ENCODE peak calls at places on chromosomes 5 and 9, in four cellular contexts. One of them, this sample, is unnamed.

GRCh38 chr9:419571-420156 is 205.0 kb downstream of the DOCK8 start:
- DNase-seq in AG10803: peak; percentile 50
- DNase-seq in choroid plexus epithelial cell: peak; percentile 33
- DNase-seq in ovary: no peak
- DNase-seq in this sample: no peak

GRCh38 chr9:130857864-130858730 is 23.0 kb downstream of the ABL1 start:
- DNase-seq in AG10803: peak; percentile 93
- DNase-seq in choroid plexus epithelial cell: peak; percentile 90
- DNase-seq in ovary: no peak
- DNase-seq in this sample: no peak

GRCh38 chr9:69798737-69799136 is 21.9 kb upstream of the CFAP95 start:
- DNase-seq in AG10803: no peak
- DNase-seq in choroid plexus epithelial cell: no peak
- DNase-seq in ovary: no peak
- DNase-seq in this sample: no peak

GRCh38 chr5:111299831-111300432 is 75.7 kb downstream of the CAMK4 start:
- DNase-seq in AG10803: no peak
- DNase-seq in choroid plexus epithelial cell: no peak
- DNase-seq in ovary: no peak
- DNase-seq in this sample: no peak

GRCh38 chr9:104263942-104264341 is 169.8 kb downstream of the SMC2 start:
- DNase-seq in AG10803: no peak
- DNase-seq in choroid plexus epithelial cell: no peak
- DNase-seq in ovary: no peak
- DNase-seq in this sample: no peak

GRCh38 chr5:96256795-96257470 is 176.1 kb downstream of the PCSK1 start:
- DNase-seq in AG10803: peak; percentile 86
- DNase-seq in choroid plexus epithelial cell: peak; percentile 79
- DNase-seq in ovary: no peak
- DNase-seq in this sample: no peak

GRCh38 chr5:165574140-165574539 is 2068.7 kb downstream of the MAT2B start:
- DNase-seq in AG10803: no peak
- DNase-seq in choroid plexus epithelial cell: no peak
- DNase-seq in ovary: no peak
- DNase-seq in this sample: no peak

GRCh38 chr5:16346380-16346779 is 119.2 kb downstream of the ZNF622 start:
- DNase-seq in AG10803: no peak
- DNase-seq in choroid plexus epithelial cell: no peak
- DNase-seq in ovary: no peak
- DNase-seq in this sample: no peak

GRCh38 chr5:96927008-96927407 is 8.9 kb upstream of the LNPEP start:
- DNase-seq in AG10803: peak; percentile 24
- DNase-seq in choroid plexus epithelial cell: peak; percentile 74
- DNase-seq in ovary: no peak
- DNase-seq in this sample: no peak

GRCh38 chr5:173327084-173327947 is 898 bp downstream of the STC2 start:
- DNase-seq in AG10803: peak; percentile 68
- DNase-seq in choroid plexus epithelial cell: peak; percentile 61
- DNase-seq in ovary: no peak
- DNase-seq in this sample: peak; percentile 51

GRCh38 chr5:138595396-138595795 is 20.2 kb upstream of the HSPA9 start:
- DNase-seq in AG10803: no peak
- DNase-seq in choroid plexus epithelial cell: peak; percentile 23
- DNase-seq in ovary: no peak
- DNase-seq in this sample: no peak

GRCh38 chr9:137031904-137032639 is at the start of gene FUT7:
- DNase-seq in AG10803: no peak
- DNase-seq in choroid plexus epithelial cell: no peak
- DNase-seq in ovary: no peak
- DNase-seq in this sample: no peak

GRCh38 chr9:9920425-9920824 is 692.4 kb downstream of the PTPRD start:
- DNase-seq in AG10803: no peak
- DNase-seq in choroid plexus epithelial cell: peak; percentile 2
- DNase-seq in ovary: no peak
- DNase-seq in this sample: no peak
- TF ChIP-seq CTCF in AG10803: no peak
- TF ChIP-seq CTCF in choroid plexus epithelial cell: no peak
- TF ChIP-seq CTCF in ovary: no peak
- TF ChIP-seq CTCF in this sample: no peak

GRCh38 chr9:21788752-21789151 is 13.7 kb upstream of the MTAP start:
- DNase-seq in AG10803: no peak
- DNase-seq in choroid plexus epithelial cell: peak; percentile 47
- DNase-seq in ovary: no peak
- DNase-seq in this sample: no peak

GRCh38 chr9:21795483-21795882 is 7.0 kb upstream of the MTAP start:
- DNase-seq in AG10803: no peak
- DNase-seq in choroid plexus epithelial cell: no peak
- DNase-seq in ovary: no peak
- DNase-seq in this sample: no peak

GRCh38 chr9:21789541-21790037 is 12.8 kb upstream of the MTAP start:
- DNase-seq in AG10803: peak; percentile 93
- DNase-seq in choroid plexus epithelial cell: peak; percentile 97
- DNase-seq in ovary: peak; percentile 26
- DNase-seq in this sample: no peak
- TF ChIP-seq CTCF in AG10803: peak; percentile 75
- TF ChIP-seq CTCF in choroid plexus epithelial cell: peak; percentile 66
- TF ChIP-seq CTCF in ovary: peak; percentile 69
- TF ChIP-seq CTCF in this sample: peak; percentile 62

DNA sequence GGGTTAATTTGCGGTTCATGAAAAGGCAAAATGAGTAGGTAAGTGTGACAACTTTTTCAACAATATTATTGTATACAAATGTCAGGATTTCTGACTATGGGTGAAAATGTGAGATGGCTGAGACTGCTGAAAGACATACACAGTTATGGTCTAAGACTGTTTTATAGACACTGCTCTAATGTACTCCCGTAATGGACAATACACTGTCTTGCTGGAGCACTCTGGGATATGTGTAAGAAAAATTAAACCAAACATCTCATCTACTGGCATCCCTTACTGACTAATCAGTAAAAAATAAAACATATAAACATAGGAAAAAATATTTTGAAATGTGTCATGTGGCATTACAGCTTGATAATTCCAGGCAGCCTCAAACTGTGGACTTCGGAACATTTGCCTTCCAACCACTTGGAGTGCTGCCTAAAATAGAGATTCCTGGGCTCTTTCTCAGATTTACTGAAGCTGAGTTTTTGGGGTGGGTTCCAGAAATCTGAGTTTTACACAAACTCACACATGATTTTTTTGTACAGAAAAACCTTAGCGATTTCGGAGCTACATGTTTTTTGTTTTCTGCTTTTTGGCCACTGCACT is 233.9 kb upstream of the TBCA start:
- DNase-seq in AG10803: peak; percentile 91
- DNase-seq in choroid plexus epithelial cell: peak; percentile 90
- DNase-seq in ovary: no peak
- DNase-seq in this sample: no peak
- TF ChIP-seq CTCF in AG10803: no peak
- TF ChIP-seq CTCF in choroid plexus epithelial cell: peak; percentile 31
- TF ChIP-seq CTCF in ovary: no peak
- TF ChIP-seq CTCF in this sample: no peak

DNA sequence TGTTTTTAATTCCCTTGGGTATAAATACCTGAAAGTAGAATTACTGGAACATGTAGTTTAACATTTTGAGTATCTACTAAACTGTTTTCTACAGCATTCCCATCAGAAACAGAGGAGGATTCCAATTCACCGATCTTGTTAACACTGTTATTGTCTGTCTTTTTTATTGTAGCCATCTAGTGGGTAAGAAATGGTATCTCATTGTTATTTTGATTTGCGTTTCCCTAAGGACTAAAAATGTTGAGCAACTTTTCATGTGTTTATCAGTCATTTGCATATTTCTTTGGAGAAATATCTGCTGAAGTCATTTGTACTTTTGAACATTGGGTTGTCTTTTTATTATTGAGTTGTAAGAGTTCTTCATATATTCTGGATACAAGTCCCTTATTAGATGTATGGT is 135.2 kb upstream of the NFIL3 start:
- DNase-seq in AG10803: peak; percentile 55
- DNase-seq in choroid plexus epithelial cell: peak; percentile 14
- DNase-seq in ovary: no peak
- DNase-seq in this sample: no peak
- TF ChIP-seq CTCF in AG10803: peak; percentile 47
- TF ChIP-seq CTCF in choroid plexus epithelial cell: no peak
- TF ChIP-seq CTCF in ovary: no peak
- TF ChIP-seq CTCF in this sample: no peak

DNA sequence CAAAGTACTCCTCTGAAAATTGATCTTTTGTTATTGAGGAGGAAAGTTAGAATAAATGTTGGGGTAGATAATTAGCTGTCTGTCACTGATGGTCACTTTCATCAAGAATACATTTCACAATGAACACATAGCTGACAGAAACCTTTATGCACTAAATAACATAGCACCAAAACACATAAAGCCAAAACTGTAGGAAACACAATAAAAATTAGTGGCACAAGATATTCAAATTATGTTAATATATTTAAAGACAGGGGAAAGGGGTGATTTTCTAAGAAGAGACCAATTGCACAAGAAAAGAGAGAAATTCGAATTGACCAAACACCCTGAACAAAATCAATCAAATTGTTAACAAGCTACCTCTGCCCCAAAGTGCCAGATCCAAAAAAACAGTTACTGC is 89.7 kb downstream of the AK8 start:
- DNase-seq in AG10803: no peak
- DNase-seq in choroid plexus epithelial cell: no peak
- DNase-seq in ovary: no peak
- DNase-seq in this sample: no peak
- TF ChIP-seq CTCF in AG10803: no peak
- TF ChIP-seq CTCF in choroid plexus epithelial cell: no peak
- TF ChIP-seq CTCF in ovary: no peak
- TF ChIP-seq CTCF in this sample: no peak

DNA sequence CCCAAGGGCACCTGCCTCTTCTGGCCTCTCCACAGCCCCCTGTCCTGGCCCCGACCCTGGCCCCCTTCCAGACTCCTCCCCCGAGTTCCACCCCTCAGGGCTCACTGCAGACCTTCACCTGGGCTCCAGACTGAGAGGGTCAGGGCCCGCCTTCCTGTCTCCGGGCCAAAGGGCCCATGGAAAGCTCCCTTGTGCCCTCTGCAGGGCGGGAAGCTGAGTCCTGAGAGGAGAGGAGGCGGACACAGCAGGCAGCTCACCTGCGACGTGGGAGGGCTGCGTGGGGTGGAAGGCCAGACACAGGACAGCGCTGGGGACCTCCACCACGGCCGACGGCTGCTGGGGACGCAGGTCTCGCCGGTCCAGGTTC is 20.6 kb downstream of the DYNC2I2 start:
- DNase-seq in AG10803: no peak
- DNase-seq in choroid plexus epithelial cell: no peak
- DNase-seq in ovary: peak; percentile 64
- DNase-seq in this sample: peak; percentile 84
- TF ChIP-seq CTCF in AG10803: peak; percentile 19
- TF ChIP-seq CTCF in choroid plexus epithelial cell: peak; percentile 29
- TF ChIP-seq CTCF in ovary: no peak
- TF ChIP-seq CTCF in this sample: peak; percentile 11

DNA sequence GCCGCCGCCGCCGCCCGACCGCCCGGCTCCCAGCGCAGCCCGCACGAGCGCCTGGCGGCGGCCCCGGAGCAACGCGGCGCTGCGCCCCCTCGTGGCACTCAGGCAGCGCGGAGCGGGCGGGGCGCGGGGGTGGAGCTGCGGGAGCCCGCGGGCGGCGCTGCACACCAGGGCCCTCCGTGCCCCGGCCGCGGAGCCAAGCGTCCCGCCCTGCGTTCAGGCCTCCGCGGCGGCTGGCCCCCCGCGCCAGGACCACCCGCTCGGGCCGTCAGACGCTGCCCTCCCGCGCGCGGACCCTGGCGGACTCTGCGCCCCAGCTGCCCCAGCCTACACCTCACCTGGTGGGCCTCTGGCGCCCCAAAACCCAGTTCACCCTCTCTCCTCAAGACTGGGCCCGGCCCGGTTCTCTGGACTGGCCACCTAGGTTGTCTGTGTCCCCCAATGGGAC is at the start of gene RASGEF1C:
- DNase-seq in AG10803: peak; percentile 46
- DNase-seq in choroid plexus epithelial cell: peak; percentile 67
- DNase-seq in ovary: peak; percentile 71
- DNase-seq in this sample: peak; percentile 93
- TF ChIP-seq CTCF in AG10803: peak; percentile 12
- TF ChIP-seq CTCF in choroid plexus epithelial cell: peak; percentile 40
- TF ChIP-seq CTCF in ovary: no peak
- TF ChIP-seq CTCF in this sample: no peak